ENCODE peak calls at places on chromosomes 12 and 14, in four cellular contexts. One of them, this sample, is unnamed.

GRCh38 chr12:3216097-3216496 is 138.9 kb downstream of the TSPAN9 start:
- DNase-seq in K562: no peak
- DNase-seq in IMR-90: peak
- DNase-seq in H1: no peak
- DNase-seq in this sample: no peak

GRCh38 chr12:70733385-70733784 is 96.2 kb upstream of the PTPRB start:
- DNase-seq in K562: peak
- DNase-seq in IMR-90: peak
- DNase-seq in H1: no peak
- DNase-seq in this sample: peak

GRCh38 chr12:128617304-128617833 is 206.4 kb downstream of the SLC15A4 start:
- DNase-seq in K562: no peak
- DNase-seq in IMR-90: no peak
- DNase-seq in H1: no peak
- DNase-seq in this sample: no peak

GRCh38 chr12:64679487-64679983 is 69.2 kb downstream of the RASSF3 start:
- DNase-seq in K562: peak
- DNase-seq in IMR-90: peak
- DNase-seq in H1: no peak
- DNase-seq in this sample: peak

GRCh38 chr12:4987076-4987775 is 56.5 kb upstream of the KCNA5 start:
- DNase-seq in K562: no peak
- DNase-seq in IMR-90: no peak
- DNase-seq in H1: no peak
- DNase-seq in this sample: no peak

GRCh38 chr12:64780531-64781373 is 21.5 kb upstream of the GNS start:
- DNase-seq in K562: peak
- DNase-seq in IMR-90: no peak
- DNase-seq in H1: peak
- DNase-seq in this sample: peak

GRCh38 chr12:54251667-54252284 is 28.1 kb downstream of the CBX5 start:
- DNase-seq in K562: peak
- DNase-seq in IMR-90: peak
- DNase-seq in H1: no peak
- DNase-seq in this sample: peak

GRCh38 chr14:100806386-100806785 is 19.5 kb upstream of the MEG3 start:
- DNase-seq in K562: no peak
- DNase-seq in IMR-90: no peak
- DNase-seq in H1: no peak
- DNase-seq in this sample: no peak

GRCh38 chr12:52314511-52314910 is 6.7 kb downstream of the KRT83 start:
- DNase-seq in K562: no peak
- DNase-seq in IMR-90: no peak
- DNase-seq in H1: no peak
- DNase-seq in this sample: no peak

GRCh38 chr12:6821674-6822433 is at the start of gene GPR162:
- DNase-seq in K562: peak
- DNase-seq in IMR-90: peak
- DNase-seq in H1: peak
- DNase-seq in this sample: peak

GRCh38 chr12:132456186-132456943 is 33.6 kb upstream of the FBRSL1 start:
- DNase-seq in K562: no peak
- DNase-seq in IMR-90: no peak
- DNase-seq in H1: no peak
- DNase-seq in this sample: no peak

GRCh38 chr12:11633968-11634367 is 15.5 kb upstream of the ETV6 start:
- DNase-seq in K562: no peak
- DNase-seq in IMR-90: no peak
- DNase-seq in H1: peak
- DNase-seq in this sample: no peak

GRCh38 chr14:79971330-79971729 is 240.0 kb downstream of the DIO2 start:
- DNase-seq in K562: no peak
- DNase-seq in IMR-90: peak
- DNase-seq in H1: no peak
- DNase-seq in this sample: peak

GRCh38 chr14:105294142-105294597 is 6.6 kb downstream of the BRF1 start:
- DNase-seq in K562: no peak
- DNase-seq in IMR-90: peak
- DNase-seq in H1: no peak
- DNase-seq in this sample: no peak

GRCh38 chr14:81132492-81132891 is 88.3 kb downstream of the GTF2A1 start:
- DNase-seq in K562: no peak
- DNase-seq in IMR-90: no peak
- DNase-seq in H1: no peak
- DNase-seq in this sample: no peak

GRCh38 chr14:102811254-102811963 is 34.2 kb downstream of the TRAF3 start:
- DNase-seq in K562: no peak
- DNase-seq in IMR-90: no peak
- DNase-seq in H1: no peak
- DNase-seq in this sample: no peak

GRCh38 chr14:77143071-77143470 is 1.5 kb upstream of the ZDHHC22 start:
- DNase-seq in K562: no peak
- DNase-seq in IMR-90: no peak
- DNase-seq in H1: no peak
- DNase-seq in this sample: no peak

GRCh38 chr12:26124491-26125450 is at the start of gene BHLHE41:
- DNase-seq in K562: peak
- DNase-seq in IMR-90: peak
- DNase-seq in H1: peak
- DNase-seq in this sample: no peak

GRCh38 chr12:176321-177181 is 37.4 kb downstream of the SLC6A12 start:
- DNase-seq in K562: no peak
- DNase-seq in IMR-90: peak
- DNase-seq in H1: no peak
- DNase-seq in this sample: no peak

GRCh38 chr12:6380141-6381121 is 3.5 kb upstream of the LTBR start:
- DNase-seq in K562: no peak
- DNase-seq in IMR-90: peak
- DNase-seq in H1: no peak
- DNase-seq in this sample: no peak

GRCh38 chr14:38507299-38507698 is 251.4 kb upstream of the CLEC14A start:
- DNase-seq in K562: no peak
- DNase-seq in IMR-90: no peak
- DNase-seq in H1: no peak
- DNase-seq in this sample: no peak

GRCh38 chr12:121184425-121184824 is 25.5 kb upstream of the P2RX4 start:
- DNase-seq in K562: no peak
- DNase-seq in IMR-90: no peak
- DNase-seq in H1: peak
- DNase-seq in this sample: no peak

GRCh38 chr12:124188059-124188458 is 106.8 kb upstream of the RFLNA start:
- DNase-seq in K562: no peak
- DNase-seq in IMR-90: no peak
- DNase-seq in H1: no peak
- DNase-seq in this sample: no peak

GRCh38 chr12:46043972-46044520 is 53.7 kb upstream of the SCAF11 start:
- DNase-seq in K562: no peak
- DNase-seq in IMR-90: no peak
- DNase-seq in H1: no peak
- DNase-seq in this sample: no peak

GRCh38 chr14:102262894-102263462 is 42.0 kb downstream of the MOK start:
- DNase-seq in K562: no peak
- DNase-seq in IMR-90: peak
- DNase-seq in H1: peak
- DNase-seq in this sample: peak

GRCh38 chr12:121784460-121784859 is 9.0 kb downstream of the RHOF start:
- DNase-seq in K562: no peak
- DNase-seq in IMR-90: peak
- DNase-seq in H1: no peak
- DNase-seq in this sample: peak

GRCh38 chr12:124310785-124311184 is 15.9 kb downstream of the RFLNA start:
- DNase-seq in K562: no peak
- DNase-seq in IMR-90: no peak
- DNase-seq in H1: no peak
- DNase-seq in this sample: no peak

GRCh38 chr14:71721791-71722190 is 210.4 kb upstream of the RGS6 start:
- DNase-seq in K562: no peak
- DNase-seq in IMR-90: no peak
- DNase-seq in H1: no peak
- DNase-seq in this sample: no peak

GRCh38 chr14:22558221-22558913 is 30.7 kb downstream of the DAD1 start:
- DNase-seq in K562: peak
- DNase-seq in IMR-90: no peak
- DNase-seq in H1: peak
- DNase-seq in this sample: no peak

GRCh38 chr14:33457617-33458016 is 493.3 kb downstream of the EGLN3 start:
- DNase-seq in K562: no peak
- DNase-seq in IMR-90: no peak
- DNase-seq in H1: no peak
- DNase-seq in this sample: no peak

GRCh38 chr12:56061982-56062381 is 18.0 kb upstream of the ERBB3 start:
- DNase-seq in K562: no peak
- DNase-seq in IMR-90: no peak
- DNase-seq in H1: no peak
- DNase-seq in this sample: no peak

GRCh38 chr14:23351681-23352505 is 794 bp downstream of the SLC22A17 start:
- DNase-seq in K562: peak
- DNase-seq in IMR-90: no peak
- DNase-seq in H1: peak
- DNase-seq in this sample: no peak

GRCh38 chr12:111221296-111222026 is 147.4 kb downstream of the PHETA1 start:
- DNase-seq in K562: no peak
- DNase-seq in IMR-90: no peak
- DNase-seq in H1: no peak
- DNase-seq in this sample: no peak

GRCh38 chr14:59632381-59632780 is 55.8 kb upstream of the CCDC175 start:
- DNase-seq in K562: peak
- DNase-seq in IMR-90: peak
- DNase-seq in H1: peak
- DNase-seq in this sample: peak

GRCh38 chr12:121581681-121582439 is 1.0 kb upstream of the KDM2B start:
- DNase-seq in K562: peak
- DNase-seq in IMR-90: peak
- DNase-seq in H1: no peak
- DNase-seq in this sample: no peak

GRCh38 chr12:49496417-49497360 is 42.1 kb upstream of the KCNH3 start:
- DNase-seq in K562: no peak
- DNase-seq in IMR-90: no peak
- DNase-seq in H1: no peak
- DNase-seq in this sample: peak

DNA sequence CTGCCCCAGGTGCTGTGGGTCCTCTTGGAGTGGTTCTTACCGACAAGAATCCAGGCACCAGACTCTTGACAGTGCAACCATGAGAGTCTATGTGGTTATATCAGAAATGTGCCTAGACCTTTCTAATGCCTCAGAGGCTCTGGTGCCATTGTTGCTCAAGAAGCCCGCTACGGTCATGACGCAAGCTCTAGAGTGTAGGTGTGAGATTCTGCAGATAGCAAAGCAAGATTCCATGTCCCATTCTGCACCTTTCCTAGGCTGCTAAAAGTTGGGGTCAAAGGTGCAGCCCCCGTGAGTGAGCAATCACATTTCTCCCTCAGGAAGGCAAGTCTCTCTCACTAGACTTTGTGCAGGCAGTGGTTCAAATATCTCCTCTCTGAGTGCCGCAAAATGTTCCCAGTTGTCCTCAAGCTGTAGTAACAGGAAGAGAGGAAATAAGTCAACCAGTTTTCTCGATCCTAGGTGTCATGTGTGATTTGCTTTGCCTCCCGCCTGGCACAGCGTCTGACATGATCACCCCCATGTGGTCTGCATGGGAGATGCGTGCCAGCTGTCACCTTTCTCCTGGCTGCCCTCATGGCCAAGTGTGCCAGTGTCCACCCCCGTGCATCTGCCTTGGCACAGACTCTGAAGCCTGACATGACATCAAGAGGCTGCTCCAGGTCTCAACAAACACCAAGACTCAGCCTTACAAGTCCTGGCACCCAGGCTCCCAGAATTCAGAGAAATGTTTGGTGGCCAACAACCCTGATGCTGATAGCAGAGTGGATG is 122.5 kb upstream of the COCH start:
- DNase-seq in K562: no peak
- DNase-seq in IMR-90: no peak
- DNase-seq in H1: no peak
- DNase-seq in this sample: no peak
- TF ChIP-seq MAFK in K562: no peak
- TF ChIP-seq MAFK in IMR-90: no peak
- TF ChIP-seq MAFK in H1: no peak
- TF ChIP-seq MAFK in this sample: no peak

DNA sequence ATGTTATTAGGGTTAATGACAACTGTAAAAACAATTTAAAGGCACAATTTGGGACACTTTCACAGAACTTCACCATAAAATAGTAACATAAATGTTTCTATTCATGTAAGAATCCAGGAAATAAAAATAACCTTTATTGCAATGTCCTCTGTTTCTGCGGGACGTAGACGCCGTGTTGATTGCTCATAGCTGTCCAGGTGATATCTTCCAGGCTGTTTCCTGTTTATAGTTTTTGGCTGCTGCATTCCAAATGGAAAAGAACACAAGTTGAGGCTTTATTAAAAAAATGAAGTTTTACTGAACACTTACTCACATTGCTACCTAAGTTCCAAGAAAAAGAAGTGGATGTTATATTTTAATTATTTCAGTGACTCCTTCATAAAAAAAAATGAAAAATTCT is 58.6 kb downstream of the ABCC9 start:
- DNase-seq in K562: no peak
- DNase-seq in IMR-90: no peak
- DNase-seq in H1: no peak
- DNase-seq in this sample: no peak
- TF ChIP-seq MAFK in K562: no peak
- TF ChIP-seq MAFK in IMR-90: no peak
- TF ChIP-seq MAFK in H1: no peak
- TF ChIP-seq MAFK in this sample: no peak

GRCh38 chr12:38154096-38155019 is 162.2 kb upstream of the ALG10B start:
- DNase-seq in K562: no peak
- DNase-seq in IMR-90: no peak
- DNase-seq in H1: no peak
- DNase-seq in this sample: no peak

GRCh38 chr12:38151991-38152700 is 164.4 kb upstream of the ALG10B start:
- DNase-seq in K562: no peak
- DNase-seq in IMR-90: no peak
- DNase-seq in H1: no peak
- DNase-seq in this sample: no peak

GRCh38 chr12:38155020-38155395 is 161.6 kb upstream of the ALG10B start:
- DNase-seq in K562: no peak
- DNase-seq in IMR-90: no peak
- DNase-seq in H1: no peak
- DNase-seq in this sample: no peak

GRCh38 chr12:38152816-38153736 is 163.5 kb upstream of the ALG10B start:
- DNase-seq in K562: no peak
- DNase-seq in IMR-90: no peak
- DNase-seq in H1: no peak
- DNase-seq in this sample: no peak

DNA sequence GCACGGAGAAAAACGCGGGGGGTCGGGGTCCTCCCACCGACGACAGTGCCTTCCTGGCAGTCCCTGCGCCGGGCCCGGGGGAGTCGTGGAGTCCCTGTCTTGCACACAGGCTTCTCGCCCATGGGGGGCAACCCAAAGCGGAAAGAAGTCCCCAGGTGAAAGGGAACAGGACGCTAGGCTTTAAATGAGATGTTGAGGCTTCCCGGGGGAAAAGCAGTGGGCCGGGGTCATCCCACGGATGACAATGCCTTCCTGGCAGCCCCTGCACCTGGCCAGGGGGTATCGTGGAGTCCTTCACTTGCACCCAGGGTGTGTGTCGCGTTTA is 162.9 kb upstream of the ALG10B start:
- DNase-seq in K562: no peak
- DNase-seq in IMR-90: no peak
- DNase-seq in H1: no peak
- DNase-seq in this sample: no peak
- TF ChIP-seq MAFK in K562: no peak
- TF ChIP-seq MAFK in IMR-90: no peak
- TF ChIP-seq MAFK in H1: no peak
- TF ChIP-seq MAFK in this sample: no peak

GRCh38 chr14:75069811-75070145 is 337 bp downstream of the ZC2HC1C start:
- DNase-seq in K562: no peak
- DNase-seq in IMR-90: no peak
- DNase-seq in H1: no peak
- DNase-seq in this sample: no peak
- TF ChIP-seq MAFK in K562: no peak
- TF ChIP-seq MAFK in IMR-90: no peak
- TF ChIP-seq MAFK in H1: no peak
- TF ChIP-seq MAFK in this sample: no peak